ENCODE peak calls at places on chromosomes 13 and 19, in five cellular contexts. S is IMR-90, I is fibroblast of lung, G is ovary, J is left ventricle myocardium inferior. L is an unnamed sample. For H3K4me1, the result is how much of the 10 kb centered on the place peaks cover.

GRCh38 chr13:52001120-52001731 is 10.0 kb downstream of the ATP7B start:
- DNase-seq in S (peak), I (peak), G (no peak), J (no peak), L (no peak)

GRCh38 chr19:55931936-55932386 is at the start of gene NLRP13:
- DNase-seq in S (no peak), I (no peak), G (no peak), J (no peak), L (no peak)

GRCh38 chr19:46955114-46955812 is 64.4 kb upstream of the NPAS1 start:
- DNase-seq in S (peak), I (no peak), G (no peak), J (no peak), L (no peak)

GRCh38 chr13:105363747-105364177 is 1171.7 kb downstream of the EFNB2 start:
- DNase-seq in S (no peak), I (peak), G (no peak), J (no peak), L (no peak)

GRCh38 chr13:72541674-72542073 is 185.8 kb downstream of the MZT1 start:
- DNase-seq in S (no peak), I (no peak), G (no peak), J (no peak), L (no peak)

GRCh38 chr19:5891938-5892771 is 11.4 kb downstream of the NDUFA11 start:
- DNase-seq in S (peak), I (peak), G (peak), J (no peak), L (no peak)

GRCh38 chr19:47228168-47228936 is 2.6 kb downstream of the BBC3 start:
- DNase-seq in S (peak), I (peak), G (peak), J (peak), L (peak)

GRCh38 chr13:72839831-72840426 is 58.0 kb downstream of the PIBF1 start:
- DNase-seq in S (peak), I (peak), G (no peak), J (peak), L (no peak)

GRCh38 chr19:39052243-39052746 is 19.9 kb upstream of the FBXO27 start:
- DNase-seq in S (peak), I (peak), G (peak), J (peak), L (peak)

GRCh38 chr19:36420961-36421748 is 2.7 kb upstream of the ZFP82 start:
- DNase-seq in S (peak), I (peak), G (no peak), J (peak), L (no peak)

DNA sequence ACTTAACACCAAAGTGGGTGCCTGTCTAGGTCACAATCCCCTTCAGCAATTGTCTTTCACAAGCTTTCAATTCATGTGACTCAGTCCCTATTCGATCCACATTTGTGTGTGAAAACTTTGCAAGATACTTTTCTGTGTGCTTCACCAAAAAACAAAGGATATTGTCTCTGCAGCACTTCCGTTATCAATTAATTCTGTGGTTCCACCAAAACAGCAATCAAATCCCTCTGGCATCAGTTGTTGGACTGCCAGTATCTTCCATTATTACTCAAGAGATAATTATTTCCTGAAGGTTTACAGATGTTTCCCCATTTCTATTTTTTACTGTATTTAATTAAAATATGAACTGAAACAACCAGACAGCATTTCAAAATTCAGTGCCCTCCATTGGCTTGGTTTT is 481.4 kb downstream of the SUCLA2 start:
- DNase-seq in S (no peak), I (no peak), G (no peak), J (no peak), L (no peak)
- H3K27ac ChIP-seq in S (no peak), I (no peak), G (no peak), J (no peak), L (no peak)

GRCh38 chr13:41130356-41130755 is 2.2 kb downstream of the KBTBD6 start:
- DNase-seq in S (peak), I (peak), G (no peak), J (no peak), L (no peak)
- TF ChIP-seq CTCF in S (no peak), I (no peak), G (no peak), J (no peak), L (no peak)

DNA sequence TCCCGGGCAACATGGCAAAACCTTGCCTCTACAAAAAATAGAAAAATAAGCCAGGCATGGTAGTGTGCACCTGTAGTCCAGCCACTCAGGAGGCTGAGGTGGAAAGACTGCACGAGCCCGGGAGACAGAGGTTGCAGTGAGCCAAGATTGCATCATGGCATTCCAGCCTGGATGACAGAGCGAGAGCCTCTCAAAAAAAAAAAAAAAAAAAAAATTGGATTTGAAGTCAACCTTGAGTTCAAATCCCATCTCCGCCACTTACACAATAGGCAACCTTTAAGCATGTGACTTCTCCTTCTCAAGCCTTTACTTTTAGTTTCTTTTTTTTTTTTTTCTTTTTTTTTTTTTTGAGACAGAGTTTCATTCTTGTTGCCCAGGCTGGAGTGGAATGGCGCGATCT is 12.0 kb downstream of the KASH5 start:
- DNase-seq in S (peak), I (peak), G (no peak), J (no peak), L (no peak)
- H3K4me1 ChIP-seq in S (under half), I (under half), G (under half), J (under half), L (under half)

GRCh38 chr13:99042851-99043250 is 65.0 kb upstream of the DOCK9 start:
- DNase-seq in S (no peak), I (no peak), G (no peak), J (no peak), L (no peak)

GRCh38 chr13:99046851-99047250 is 69.0 kb upstream of the DOCK9 start:
- DNase-seq in S (no peak), I (no peak), G (no peak), J (no peak), L (no peak)

GRCh38 chr13:99045396-99045795 is 67.5 kb upstream of the DOCK9 start:
- DNase-seq in S (peak), I (peak), G (no peak), J (no peak), L (no peak)

GRCh38 chr13:99043700-99044300 is 65.9 kb upstream of the DOCK9 start:
- DNase-seq in S (no peak), I (no peak), G (no peak), J (no peak), L (no peak)

DNA sequence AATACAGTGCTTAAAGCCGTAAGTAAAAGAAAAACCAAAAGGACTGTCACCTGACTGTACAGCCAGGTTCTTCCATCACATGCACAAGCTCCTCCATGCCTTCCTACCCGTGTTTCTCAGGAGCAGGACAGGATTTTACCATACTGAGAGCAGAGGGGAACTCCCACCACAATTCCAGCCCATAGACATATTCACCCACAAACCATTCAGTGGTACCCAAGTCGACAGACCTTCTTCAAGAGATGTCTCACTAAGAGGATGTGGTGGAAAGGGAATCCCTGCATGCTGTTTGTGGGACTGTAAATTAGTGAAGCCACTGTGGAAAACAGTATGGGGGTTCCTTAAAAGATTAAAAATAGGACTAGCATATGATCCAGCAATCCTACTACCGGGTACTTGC is 66.9 kb upstream of the DOCK9 start:
- DNase-seq in S (no peak), I (no peak), G (no peak), J (no peak), L (no peak)
- H3K27ac ChIP-seq in S (peak), I (no peak), G (no peak), J (no peak), L (peak)

DNA sequence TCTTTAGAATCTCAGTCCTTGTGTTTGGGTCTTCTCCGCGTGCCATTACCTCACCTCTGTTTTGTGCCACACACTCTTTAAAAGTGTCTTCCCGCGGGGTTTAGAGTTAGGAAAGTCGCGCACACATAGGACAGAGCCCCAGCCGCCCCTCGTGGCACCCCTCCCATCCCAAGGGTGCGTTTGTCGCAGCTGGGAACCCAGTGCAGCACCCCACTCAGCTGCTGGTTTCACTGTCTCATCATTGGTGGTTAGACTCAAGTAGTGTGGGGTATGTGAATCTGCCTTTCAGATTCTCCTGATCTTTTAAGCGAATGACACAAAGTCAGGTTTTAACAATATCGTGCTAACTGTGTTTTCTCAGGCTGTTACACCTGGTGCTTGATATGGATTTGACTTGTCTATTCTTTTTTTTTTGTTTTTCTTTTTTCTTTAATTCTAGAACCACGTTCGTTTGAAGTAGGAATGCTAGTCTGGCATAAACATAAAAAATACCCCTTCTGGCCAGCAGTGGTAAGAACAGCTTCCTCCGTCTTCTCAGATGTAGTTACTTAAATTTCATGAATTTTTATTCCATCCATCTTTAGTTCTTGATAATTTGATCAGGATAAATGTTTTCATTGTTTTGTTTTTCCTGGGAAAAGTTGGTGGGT is 19.5 kb upstream of the NDUFS7 start:
- DNase-seq in S (peak), I (no peak), G (no peak), J (no peak), L (no peak)
- TF ChIP-seq CTCF in S (peak), I (peak), G (no peak), J (no peak), L (peak)

L was measured in upper lobe of right lung.